ENCODE peak calls at places on chromosomes 4 and X, in nine cellular contexts. L, N, S, G, J, O, M, Z and F are unnamed samples.
A peak's percentile ranks its signal among the peaks of the same experiment; 100 is the strongest.

GRCh38 chr4:26356067-26356466 is 35.3 kb downstream of the RBPJ start:
- DNase-seq in L (no peak), N (peak; percentile 52), S (no peak), G (no peak), J (no peak), O (peak; percentile 49), M (no peak), Z (no peak), F (peak; percentile 87)

GRCh38 chrX:72340572-72340971 is 34.9 kb upstream of the CITED1 start:
- DNase-seq in L (no peak), N (no peak), S (no peak), G (no peak), J (no peak), O (no peak), M (no peak), Z (no peak), F (no peak)

GRCh38 chr4:45120163-45120562 is 393.8 kb upstream of the GNPDA2 start:
- DNase-seq in L (peak; percentile 89), N (peak; percentile 38), S (no peak), G (no peak), J (no peak), O (peak; percentile 79), M (no peak), Z (no peak), F (no peak)

GRCh38 chr4:102623622-102624021 is 122.5 kb downstream of the NFKB1 start:
- DNase-seq in L (no peak), N (no peak), S (no peak), G (peak; percentile 44), J (no peak), O (no peak), M (peak; percentile 81), Z (peak; percentile 28), F (peak; percentile 13)

GRCh38 chrX:152170621-152171020 is 32.2 kb upstream of the MAGEA10 start:
- DNase-seq in L (no peak), N (no peak), S (no peak), G (no peak), J (no peak), O (no peak), M (no peak), Z (no peak), F (peak; percentile 21)

GRCh38 chr4:133808151-133808550 is 393.4 kb downstream of the PABPC4L start:
- DNase-seq in L (peak; percentile 51), N (no peak), S (no peak), G (no peak), J (no peak), O (no peak), M (no peak), Z (no peak), F (no peak)

GRCh38 chr4:40897557-40898203 is 147.9 kb downstream of the NSUN7 start:
- DNase-seq in L (peak; percentile 61), N (peak; percentile 79), S (peak; percentile 61), G (peak; percentile 85), J (peak; percentile 73), O (peak; percentile 23), M (peak; percentile 79), Z (peak; percentile 40), F (peak; percentile 85)

GRCh38 chr4:88985088-88985779 is 71.8 kb downstream of the FAM13A start:
- DNase-seq in L (no peak), N (peak; percentile 32), S (peak; percentile 32), G (no peak), J (no peak), O (peak; percentile 43), M (no peak), Z (no peak), F (peak; percentile 39)

GRCh38 chrX:3345281-3346081 is 971 bp downstream of the MXRA5 start:
- DNase-seq in L (no peak), N (peak; percentile 80), S (peak; percentile 20), G (peak; percentile 16), J (peak; percentile 23), O (peak; percentile 63), M (no peak), Z (no peak), F (peak; percentile 71)

GRCh38 chrX:139931646-139932076 is 1.2 kb downstream of the ATP11C start:
- DNase-seq in L (no peak), N (no peak), S (no peak), G (peak; percentile 41), J (no peak), O (no peak), M (no peak), Z (no peak), F (no peak)

GRCh38 chr4:127965803-127966175 is 583 bp downstream of the ABHD18 start:
- DNase-seq in L (peak; percentile 74), N (peak; percentile 88), S (peak; percentile 29), G (peak; percentile 54), J (no peak), O (peak; percentile 58), M (peak; percentile 42), Z (peak; percentile 52), F (peak; percentile 63)

GRCh38 chr4:154738426-154738825 is 5.4 kb upstream of the LRAT start:
- DNase-seq in L (no peak), N (no peak), S (no peak), G (no peak), J (no peak), O (peak; percentile 85), M (no peak), Z (no peak), F (no peak)

GRCh38 chrX:22526339-22526738 is 253.6 kb downstream of the CBLL2 start:
- DNase-seq in L (no peak), N (no peak), S (no peak), G (no peak), J (no peak), O (peak; percentile 93), M (peak; percentile 4), Z (peak; percentile 51), F (no peak)

GRCh38 chrX:21374994-21375794 is 976 bp downstream of the CNKSR2 start:
- DNase-seq in L (no peak), N (no peak), S (no peak), G (peak; percentile 28), J (peak; percentile 12), O (no peak), M (no peak), Z (no peak), F (peak; percentile 72)

GRCh38 chr4:25913056-25913850 is 767 bp upstream of the SMIM20 start:
- DNase-seq in L (peak; percentile 33), N (peak; percentile 22), S (peak; percentile 27), G (peak; percentile 52), J (peak; percentile 56), O (no peak), M (no peak), Z (no peak), F (peak; percentile 5)

GRCh38 chrX:39331062-39331704 is 529.9 kb downstream of the MID1IP1 start:
- DNase-seq in L (no peak), N (no peak), S (no peak), G (no peak), J (no peak), O (no peak), M (no peak), Z (no peak), F (no peak)
- H3K4me1 ChIP-seq in L (peaks cover 16% of the 10 kb centered on the region), N (no peaks in the 10 kb centered on the region), S (no peaks in the 10 kb centered on the region), G (no peaks in the 10 kb centered on the region), J (no peaks in the 10 kb centered on the region), O (no peaks in the 10 kb centered on the region), M (no peaks in the 10 kb centered on the region), Z (no peaks in the 10 kb centered on the region), F (no peaks in the 10 kb centered on the region)

DNA sequence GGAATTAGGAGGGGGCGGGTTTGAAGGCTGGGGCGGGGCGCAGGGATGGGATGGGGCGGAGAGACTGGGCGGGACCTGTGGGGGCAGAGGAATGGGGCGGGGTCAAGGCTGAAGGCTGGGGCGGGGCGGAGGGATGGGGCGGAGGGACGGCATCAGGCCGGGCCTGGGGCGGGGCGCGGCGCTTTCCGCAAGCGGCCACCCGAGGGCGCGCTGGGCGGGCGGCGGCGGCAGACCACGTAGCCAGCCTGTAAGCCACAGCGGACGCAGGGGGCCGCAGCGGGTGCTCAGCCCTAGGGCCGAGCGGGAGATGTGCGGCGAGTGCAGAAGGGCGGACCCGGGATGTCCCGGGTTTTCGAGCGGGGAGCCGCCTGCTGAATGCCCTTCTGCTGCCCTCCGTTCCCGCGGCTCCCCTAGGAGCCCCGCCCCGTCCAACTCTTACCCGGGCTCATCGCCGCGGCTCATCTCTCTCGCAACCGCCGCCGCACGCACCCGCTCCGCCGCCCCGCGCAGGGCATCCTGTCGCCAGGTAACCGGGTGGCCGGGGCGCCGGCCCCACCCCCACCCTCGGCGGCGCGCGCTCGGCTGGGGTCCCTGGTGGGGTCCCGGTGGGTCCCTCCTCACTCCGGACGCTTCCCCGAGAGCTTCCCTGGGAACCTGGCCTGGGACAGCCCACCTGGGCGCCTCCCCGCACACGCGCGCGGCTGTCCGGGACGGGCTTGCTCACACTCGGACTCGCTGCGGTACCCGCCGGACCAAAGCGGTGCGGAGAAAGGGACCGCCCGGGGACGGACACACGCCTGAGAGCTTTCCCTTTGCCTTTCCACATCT is at the start of gene CCDC110:
- DNase-seq in L (peak; percentile 92), N (peak; percentile 93), S (peak; percentile 92), G (peak; percentile 99), J (peak; percentile 99), O (peak; percentile 81), M (peak; percentile 94), Z (peak; percentile 80), F (peak; percentile 99)
- H3K4me3 ChIP-seq in L (peak within 1 kb of the TSS; percentile 96), N (peak within 1 kb of the TSS; percentile 77), S (peak within 1 kb of the TSS; percentile 72), G (peak within 1 kb of the TSS; percentile 82), J (peak within 1 kb of the TSS; percentile 75), O (peak within 1 kb of the TSS; percentile 71), M (peak within 1 kb of the TSS; percentile 63), Z (peak within 1 kb of the TSS; percentile 71), F (peak within 1 kb of the TSS; percentile 85)

DNA sequence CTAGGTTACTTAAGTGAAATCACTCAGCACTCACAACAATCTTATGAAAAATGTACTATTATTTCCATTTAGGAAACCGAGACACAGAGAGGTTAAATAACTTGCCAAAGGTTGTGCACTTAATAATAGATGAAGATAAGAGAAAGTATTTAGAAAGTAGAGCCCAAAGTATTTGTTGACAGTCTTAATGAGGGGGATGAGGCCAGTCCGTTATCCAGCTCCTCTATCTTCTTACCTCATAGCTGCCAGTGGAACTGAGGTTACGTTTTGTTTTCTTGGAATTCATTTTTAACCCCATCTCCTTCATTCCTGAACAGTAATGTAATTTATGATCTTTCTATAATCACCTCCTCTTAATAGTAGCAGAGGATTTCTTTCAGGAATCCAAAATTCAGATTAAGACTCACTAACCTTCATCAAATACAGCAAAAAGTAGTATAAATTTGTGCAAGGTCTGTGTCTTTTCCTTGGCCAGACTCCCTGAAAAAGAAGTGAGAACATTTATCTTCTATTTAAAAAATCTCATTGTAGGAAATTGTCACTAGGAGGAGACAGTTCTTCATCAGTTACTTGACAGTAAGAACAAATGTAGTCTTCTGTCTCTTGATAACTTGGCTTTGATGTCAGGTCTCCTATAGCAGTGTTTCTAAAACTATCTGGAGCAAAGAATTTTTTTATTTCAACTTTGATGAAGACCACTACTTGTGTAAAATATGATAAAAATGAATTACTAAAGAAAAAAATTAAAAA is 35.5 kb downstream of the F8 start:
- DNase-seq in L (no peak), N (no peak), S (no peak), G (no peak), J (no peak), O (no peak), M (peak; percentile 33), Z (no peak), F (no peak)
- TF ChIP-seq CTCF in L (no peak), N (no peak), S (no peak), G (no peak), J (no peak), O (peak; percentile 35), M (peak; percentile 42), Z (peak; percentile 45), F (no peak)

GRCh38 chr4:178554352-178554751 is 1112.1 kb upstream of the AGA start:
- DNase-seq in L (no peak), N (no peak), S (no peak), G (no peak), J (no peak), O (no peak), M (no peak), Z (no peak), F (no peak)

GRCh38 chr4:178553201-178553600 is 1111.0 kb upstream of the AGA start:
- DNase-seq in L (no peak), N (no peak), S (no peak), G (no peak), J (no peak), O (no peak), M (no peak), Z (no peak), F (no peak)

GRCh38 chr4:178556796-178557195 is 1114.6 kb upstream of the AGA start:
- DNase-seq in L (no peak), N (no peak), S (no peak), G (no peak), J (no peak), O (no peak), M (peak; percentile 21), Z (peak; percentile 48), F (no peak)
- H3K4me1 ChIP-seq in L (no peaks in the 10 kb centered on the region), N (no peaks in the 10 kb centered on the region), S (no peaks in the 10 kb centered on the region), G (no peaks in the 10 kb centered on the region), J (no peaks in the 10 kb centered on the region), O (no peaks in the 10 kb centered on the region), M (no peaks in the 10 kb centered on the region), Z (peaks cover 11% of the 10 kb centered on the region), F (no peaks in the 10 kb centered on the region)